ENCODE peak calls at places on chromosomes 11 and 22, in four cellular contexts. One of them, this sample, is unnamed.

GRCh38 chr22:31244044-31244942 is 32.2 kb downstream of the LIMK2 start:
- DNase-seq in K562: no peak
- DNase-seq in GM12891: no peak
- DNase-seq in GM12878: no peak
- DNase-seq in this sample: no peak

GRCh38 chr22:49535527-49536125 is 292.0 kb downstream of the BRD1 start:
- DNase-seq in K562: no peak
- DNase-seq in GM12891: no peak
- DNase-seq in GM12878: no peak
- DNase-seq in this sample: no peak

GRCh38 chr11:31844351-31844750 is 33.2 kb upstream of the PAX6 start:
- DNase-seq in GM12878: no peak
- DNase-seq in K562: no peak
- DNase-seq in GM12891: no peak
- DNase-seq in this sample: no peak

GRCh38 chr11:66267039-66267378 is 1.4 kb upstream of the RAB1B start:
- DNase-seq in K562: no peak
- DNase-seq in GM12878: no peak
- DNase-seq in GM12891: no peak
- DNase-seq in this sample: no peak

GRCh38 chr11:72585762-72586590 is 88.2 kb downstream of the PDE2A start:
- DNase-seq in K562: peak; percentile 81
- DNase-seq in GM12878: peak; percentile 12
- DNase-seq in GM12891: peak; percentile 89
- DNase-seq in this sample: peak; percentile 70

GRCh38 chr22:25564979-25565677 is 653 bp downstream of the GRK3 start:
- DNase-seq in GM12891: no peak
- DNase-seq in GM12878: no peak
- DNase-seq in K562: peak; percentile 31
- DNase-seq in this sample: peak; percentile 15

GRCh38 chr11:17415523-17416104 is 27.2 kb upstream of the KCNJ11 start:
- DNase-seq in GM12891: no peak
- DNase-seq in K562: no peak
- DNase-seq in GM12878: no peak
- DNase-seq in this sample: no peak

GRCh38 chr11:61587541-61587941 is 6.7 kb upstream of the SYT7 start:
- DNase-seq in GM12878: no peak
- DNase-seq in K562: peak; percentile 41
- DNase-seq in GM12891: no peak
- DNase-seq in this sample: no peak

GRCh38 chr11:113645593-113646349 is 60.3 kb downstream of the TMPRSS5 start:
- DNase-seq in K562: no peak
- DNase-seq in GM12891: no peak
- DNase-seq in GM12878: no peak
- DNase-seq in this sample: no peak
- TF ChIP-seq SPI1 in K562: no peak
- TF ChIP-seq SPI1 in GM12891: no peak
- TF ChIP-seq SPI1 in GM12878: no peak
- TF ChIP-seq SPI1 in this sample: no peak

GRCh38 chr11:102157219-102157618 is 47.0 kb downstream of the YAP1 start:
- DNase-seq in GM12878: no peak
- DNase-seq in GM12891: no peak
- DNase-seq in K562: no peak
- DNase-seq in this sample: no peak
- TF ChIP-seq SPI1 in GM12878: no peak
- TF ChIP-seq SPI1 in GM12891: no peak
- TF ChIP-seq SPI1 in K562: no peak
- TF ChIP-seq SPI1 in this sample: no peak

GRCh38 chr22:29817724-29818123 is 20.4 kb downstream of the ASCC2 start:
- DNase-seq in K562: no peak
- DNase-seq in GM12891: no peak
- DNase-seq in GM12878: no peak
- DNase-seq in this sample: no peak
- TF ChIP-seq SPI1 in K562: no peak
- TF ChIP-seq SPI1 in GM12891: no peak
- TF ChIP-seq SPI1 in GM12878: no peak
- TF ChIP-seq SPI1 in this sample: no peak

DNA sequence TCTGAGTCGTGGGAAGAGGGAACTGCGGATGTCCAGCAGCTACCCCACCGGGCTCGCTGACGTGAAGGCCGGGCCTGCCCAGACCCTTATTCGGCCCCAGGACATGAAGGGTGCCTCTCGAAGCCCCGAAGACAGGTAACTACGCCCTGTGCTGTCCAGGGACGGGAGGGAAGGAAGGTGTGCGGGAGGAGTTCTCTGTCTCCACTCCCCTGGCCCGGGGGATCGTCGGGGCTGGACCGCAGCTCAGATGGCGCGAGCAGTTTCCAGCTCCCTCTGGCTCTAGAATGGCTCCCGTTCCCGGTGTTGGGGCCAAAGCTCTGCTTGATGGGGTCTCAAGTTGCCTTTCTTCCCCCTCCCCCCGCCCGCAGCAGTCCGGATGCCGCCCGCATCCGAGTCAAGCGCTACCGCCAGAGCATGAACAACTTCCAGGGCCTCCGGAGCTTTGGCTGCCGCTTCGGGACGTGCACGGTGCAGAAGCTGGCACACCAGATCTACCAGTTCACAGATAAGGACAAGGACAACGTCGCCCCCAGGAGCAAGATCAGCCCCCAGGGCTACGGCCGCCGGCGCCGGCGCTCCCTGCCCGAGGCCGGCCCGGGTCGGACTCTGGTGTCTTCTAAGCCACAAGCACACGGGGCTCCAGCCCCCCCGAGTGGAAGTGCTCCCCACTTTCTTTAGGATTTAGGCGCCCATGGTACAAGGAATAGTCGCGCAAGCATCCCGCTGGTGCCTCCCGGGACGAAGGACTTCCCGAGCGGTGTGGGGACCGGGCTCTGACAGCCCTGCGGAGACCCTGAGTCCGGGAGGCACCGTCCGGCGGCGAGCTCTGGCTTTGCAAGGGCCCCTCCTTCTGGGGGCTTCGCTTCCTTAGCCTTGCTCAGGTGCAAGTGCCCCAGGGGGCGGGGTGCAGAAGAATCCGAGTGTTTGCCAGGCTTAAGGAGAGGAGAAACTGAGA is 1.4 kb downstream of the ADM start:
- DNase-seq in K562: no peak
- DNase-seq in GM12891: no peak
- DNase-seq in GM12878: no peak
- DNase-seq in this sample: no peak
- TF ChIP-seq SPI1 in K562: no peak
- TF ChIP-seq SPI1 in GM12891: no peak
- TF ChIP-seq SPI1 in GM12878: no peak
- TF ChIP-seq SPI1 in this sample: no peak

DNA sequence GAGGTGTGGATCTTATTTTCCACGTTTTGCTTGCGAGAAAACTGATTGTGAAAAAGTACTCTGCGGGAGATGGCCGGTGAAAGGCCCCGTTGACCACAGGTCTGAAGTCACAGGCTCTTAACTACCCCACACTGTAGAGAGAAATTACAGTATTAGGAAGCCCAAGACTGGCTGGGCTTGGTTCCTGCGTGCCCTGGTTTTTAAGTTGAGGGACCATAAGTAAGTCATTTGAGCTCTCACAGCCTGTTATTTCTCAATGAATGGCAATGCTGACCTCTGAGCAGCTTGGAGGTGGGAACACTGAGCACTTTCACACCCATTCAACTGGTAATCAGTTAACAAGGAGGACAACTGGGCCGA is 444 bp upstream of the RAB38 start:
- DNase-seq in GM12891: no peak
- DNase-seq in K562: no peak
- DNase-seq in GM12878: no peak
- DNase-seq in this sample: no peak
- TF ChIP-seq SPI1 in GM12891: no peak
- TF ChIP-seq SPI1 in K562: no peak
- TF ChIP-seq SPI1 in GM12878: no peak
- TF ChIP-seq SPI1 in this sample: no peak

DNA sequence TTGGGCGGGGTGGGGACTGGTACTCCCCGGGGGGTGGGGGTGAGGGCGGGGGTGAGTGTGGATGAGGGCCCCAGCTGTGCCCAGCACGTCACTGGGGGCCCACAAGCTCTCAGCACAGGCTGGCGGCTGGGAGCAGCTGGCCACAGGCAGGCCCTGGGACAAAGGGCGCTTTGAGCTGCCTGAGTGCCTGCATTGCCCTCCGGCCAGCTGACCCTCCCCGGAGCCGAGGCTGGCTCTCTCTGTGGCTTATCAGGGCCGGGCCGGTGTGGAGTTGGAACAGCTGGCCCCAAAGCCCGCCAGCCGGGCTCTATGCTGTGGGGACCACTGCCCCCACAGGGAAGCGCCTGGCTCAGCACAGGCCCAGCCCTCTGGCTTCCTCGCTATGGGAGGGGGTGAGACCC is 117.4 kb downstream of the KCNQ1 start:
- DNase-seq in GM12891: no peak
- DNase-seq in K562: no peak
- DNase-seq in GM12878: no peak
- DNase-seq in this sample: no peak
- TF ChIP-seq SPI1 in GM12891: no peak
- TF ChIP-seq SPI1 in K562: no peak
- TF ChIP-seq SPI1 in GM12878: no peak
- TF ChIP-seq SPI1 in this sample: no peak

GRCh38 chr11:70443043-70444030 is 45.0 kb downstream of the CTTN start:
- DNase-seq in GM12878: no peak
- DNase-seq in GM12891: no peak
- DNase-seq in K562: no peak
- DNase-seq in this sample: no peak
- TF ChIP-seq SPI1 in GM12878: no peak
- TF ChIP-seq SPI1 in GM12891: no peak
- TF ChIP-seq SPI1 in K562: no peak
- TF ChIP-seq SPI1 in this sample: no peak

GRCh38 chr11:3920148-3920852 is 64.8 kb downstream of the STIM1 start:
- DNase-seq in K562: no peak
- DNase-seq in GM12891: no peak
- DNase-seq in GM12878: peak; percentile 57
- DNase-seq in this sample: peak; percentile 58
- TF ChIP-seq SPI1 in K562: no peak
- TF ChIP-seq SPI1 in GM12891: no peak
- TF ChIP-seq SPI1 in GM12878: no peak
- TF ChIP-seq SPI1 in this sample: no peak

GRCh38 chr22:22770280-22770871 is 117.2 kb upstream of the IGLL5 start:
- DNase-seq in GM12891: no peak
- DNase-seq in GM12878: no peak
- DNase-seq in K562: peak; percentile 100
- DNase-seq in this sample: peak; percentile 21
- TF ChIP-seq SPI1 in GM12891: no peak
- TF ChIP-seq SPI1 in GM12878: no peak
- TF ChIP-seq SPI1 in K562: no peak
- TF ChIP-seq SPI1 in this sample: no peak

GRCh38 chr11:94762208-94762607 is 5.9 kb upstream of the AMOTL1 start:
- DNase-seq in GM12891: no peak
- DNase-seq in K562: no peak
- DNase-seq in GM12878: no peak
- DNase-seq in this sample: no peak
- TF ChIP-seq SPI1 in GM12891: no peak
- TF ChIP-seq SPI1 in K562: no peak
- TF ChIP-seq SPI1 in GM12878: no peak
- TF ChIP-seq SPI1 in this sample: no peak

This sample was measured in HL-60.